ENCODE peak calls at places on chromosomes 3 and 15, in six cellular contexts. One of them, this sample, is unnamed.

GRCh38 chr3:186997061-186998054 is 67.0 kb downstream of the ST6GAL1 start:
- DNase-seq in AG10803: no peak
- DNase-seq in hypothalamus: no peak
- DNase-seq in NCI-H748 treated with DMSO at 0.1 percent for 48 hours: no peak
- DNase-seq in NCI-H69: no peak
- DNase-seq in mesenteric fat pad: no peak
- DNase-seq in this sample: no peak

GRCh38 chr3:195549931-195550519 is 6.9 kb upstream of the PPP1R2 start:
- DNase-seq in hypothalamus: no peak
- DNase-seq in AG10803: no peak
- DNase-seq in mesenteric fat pad: no peak
- DNase-seq in NCI-H748 treated with DMSO at 0.1 percent for 48 hours: no peak
- DNase-seq in NCI-H69: no peak
- DNase-seq in this sample: no peak

GRCh38 chr3:51675201-51675611 is 4.2 kb downstream of the TEX264 start:
- DNase-seq in NCI-H748 treated with DMSO at 0.1 percent for 48 hours: no peak
- DNase-seq in mesenteric fat pad: no peak
- DNase-seq in AG10803: peak
- DNase-seq in NCI-H69: no peak
- DNase-seq in hypothalamus: no peak
- DNase-seq in this sample: no peak

GRCh38 chr3:29764603-29765254 is 483.9 kb downstream of the RBMS3 start:
- DNase-seq in AG10803: peak
- DNase-seq in hypothalamus: no peak
- DNase-seq in mesenteric fat pad: no peak
- DNase-seq in NCI-H69: peak
- DNase-seq in NCI-H748 treated with DMSO at 0.1 percent for 48 hours: peak
- DNase-seq in this sample: peak

GRCh38 chr15:85129881-85130280 is 148.2 kb downstream of the PDE8A start:
- DNase-seq in AG10803: no peak
- DNase-seq in mesenteric fat pad: no peak
- DNase-seq in hypothalamus: no peak
- DNase-seq in NCI-H748 treated with DMSO at 0.1 percent for 48 hours: no peak
- DNase-seq in NCI-H69: peak
- DNase-seq in this sample: peak

GRCh38 chr15:98650871-98651481 is 2.6 kb downstream of the IGF1R start:
- DNase-seq in NCI-H69: peak
- DNase-seq in NCI-H748 treated with DMSO at 0.1 percent for 48 hours: no peak
- DNase-seq in hypothalamus: no peak
- DNase-seq in mesenteric fat pad: no peak
- DNase-seq in AG10803: peak
- DNase-seq in this sample: peak

GRCh38 chr3:161395115-161395514 is 23.8 kb upstream of the SPTSSB start:
- DNase-seq in hypothalamus: no peak
- DNase-seq in mesenteric fat pad: no peak
- DNase-seq in NCI-H69: no peak
- DNase-seq in NCI-H748 treated with DMSO at 0.1 percent for 48 hours: no peak
- DNase-seq in AG10803: no peak
- DNase-seq in this sample: no peak

GRCh38 chr15:22904736-22905135 is 66.3 kb downstream of the NIPA2 start:
- DNase-seq in mesenteric fat pad: no peak
- DNase-seq in NCI-H69: peak
- DNase-seq in NCI-H748 treated with DMSO at 0.1 percent for 48 hours: no peak
- DNase-seq in hypothalamus: no peak
- DNase-seq in AG10803: peak
- DNase-seq in this sample: no peak

GRCh38 chr3:129228891-129229585 is 20.4 kb upstream of the COPG1 start:
- DNase-seq in NCI-H69: peak
- DNase-seq in NCI-H748 treated with DMSO at 0.1 percent for 48 hours: no peak
- DNase-seq in AG10803: peak
- DNase-seq in hypothalamus: no peak
- DNase-seq in mesenteric fat pad: no peak
- DNase-seq in this sample: peak

GRCh38 chr15:35727627-35728026 is 181.7 kb upstream of the DPH6 start:
- DNase-seq in AG10803: no peak
- DNase-seq in NCI-H69: peak
- DNase-seq in mesenteric fat pad: no peak
- DNase-seq in NCI-H748 treated with DMSO at 0.1 percent for 48 hours: no peak
- DNase-seq in hypothalamus: no peak
- DNase-seq in this sample: no peak

GRCh38 chr15:88029696-88030095 is 226.8 kb downstream of the NTRK3 start:
- DNase-seq in NCI-H69: no peak
- DNase-seq in hypothalamus: no peak
- DNase-seq in mesenteric fat pad: no peak
- DNase-seq in NCI-H748 treated with DMSO at 0.1 percent for 48 hours: no peak
- DNase-seq in AG10803: peak
- DNase-seq in this sample: peak

GRCh38 chr3:195168009-195168759 is 102.8 kb downstream of the XXYLT1 start:
- DNase-seq in NCI-H748 treated with DMSO at 0.1 percent for 48 hours: no peak
- DNase-seq in mesenteric fat pad: no peak
- DNase-seq in NCI-H69: no peak
- DNase-seq in AG10803: no peak
- DNase-seq in hypothalamus: no peak
- DNase-seq in this sample: no peak

GRCh38 chr3:99696497-99696896 is 58.1 kb downstream of the COL8A1 start:
- DNase-seq in hypothalamus: no peak
- DNase-seq in NCI-H748 treated with DMSO at 0.1 percent for 48 hours: no peak
- DNase-seq in AG10803: no peak
- DNase-seq in NCI-H69: no peak
- DNase-seq in mesenteric fat pad: no peak
- DNase-seq in this sample: no peak

GRCh38 chr15:48946088-48946839 is 17.5 kb downstream of the SHC4 start:
- DNase-seq in mesenteric fat pad: no peak
- DNase-seq in AG10803: no peak
- DNase-seq in hypothalamus: no peak
- DNase-seq in NCI-H69: no peak
- DNase-seq in NCI-H748 treated with DMSO at 0.1 percent for 48 hours: no peak
- DNase-seq in this sample: no peak

GRCh38 chr15:75104804-75105557 is 81.6 kb downstream of the PPCDC start:
- DNase-seq in mesenteric fat pad: no peak
- DNase-seq in AG10803: peak
- DNase-seq in hypothalamus: no peak
- DNase-seq in NCI-H748 treated with DMSO at 0.1 percent for 48 hours: no peak
- DNase-seq in NCI-H69: peak
- DNase-seq in this sample: no peak

GRCh38 chr3:174356596-174356995 is 502.5 kb upstream of the NAALADL2 start:
- DNase-seq in mesenteric fat pad: no peak
- DNase-seq in NCI-H748 treated with DMSO at 0.1 percent for 48 hours: no peak
- DNase-seq in AG10803: no peak
- DNase-seq in hypothalamus: no peak
- DNase-seq in NCI-H69: peak
- DNase-seq in this sample: no peak

GRCh38 chr3:127365383-127365782 is 77.5 kb upstream of the PRR20G start:
- DNase-seq in NCI-H69: peak
- DNase-seq in AG10803: no peak
- DNase-seq in NCI-H748 treated with DMSO at 0.1 percent for 48 hours: no peak
- DNase-seq in mesenteric fat pad: peak
- DNase-seq in hypothalamus: no peak
- DNase-seq in this sample: no peak

GRCh38 chr3:177195242-177195940 is 1.9 kb downstream of the TBL1XR1 start:
- DNase-seq in AG10803: peak
- DNase-seq in NCI-H69: peak
- DNase-seq in mesenteric fat pad: no peak
- DNase-seq in NCI-H748 treated with DMSO at 0.1 percent for 48 hours: peak
- DNase-seq in hypothalamus: no peak
- DNase-seq in this sample: peak

GRCh38 chr3:71537211-71537611 is 46.3 kb downstream of the FOXP1 start:
- DNase-seq in AG10803: peak
- DNase-seq in hypothalamus: no peak
- DNase-seq in NCI-H69: no peak
- DNase-seq in mesenteric fat pad: no peak
- DNase-seq in NCI-H748 treated with DMSO at 0.1 percent for 48 hours: no peak
- DNase-seq in this sample: no peak

GRCh38 chr15:65028921-65029735 is at the start of gene MTFMT:
- DNase-seq in NCI-H748 treated with DMSO at 0.1 percent for 48 hours: peak
- DNase-seq in hypothalamus: peak
- DNase-seq in mesenteric fat pad: peak
- DNase-seq in AG10803: peak
- DNase-seq in NCI-H69: peak
- DNase-seq in this sample: peak

GRCh38 chr3:31645233-31645632 is 112.5 kb downstream of the STT3B start:
- DNase-seq in mesenteric fat pad: no peak
- DNase-seq in hypothalamus: no peak
- DNase-seq in AG10803: no peak
- DNase-seq in NCI-H69: no peak
- DNase-seq in NCI-H748 treated with DMSO at 0.1 percent for 48 hours: no peak
- DNase-seq in this sample: no peak

GRCh38 chr15:60844010-60844409 is 365.1 kb upstream of the ICE2 start:
- DNase-seq in NCI-H69: no peak
- DNase-seq in hypothalamus: no peak
- DNase-seq in AG10803: no peak
- DNase-seq in NCI-H748 treated with DMSO at 0.1 percent for 48 hours: no peak
- DNase-seq in mesenteric fat pad: no peak
- DNase-seq in this sample: no peak

GRCh38 chr15:57138260-57138895 is 219.9 kb downstream of the TCF12 start:
- DNase-seq in NCI-H69: peak
- DNase-seq in NCI-H748 treated with DMSO at 0.1 percent for 48 hours: peak
- DNase-seq in mesenteric fat pad: no peak
- DNase-seq in AG10803: peak
- DNase-seq in hypothalamus: no peak
- DNase-seq in this sample: peak

GRCh38 chr3:161854232-161854771 is 357.7 kb downstream of the OTOL1 start:
- DNase-seq in NCI-H69: peak
- DNase-seq in AG10803: peak
- DNase-seq in mesenteric fat pad: no peak
- DNase-seq in hypothalamus: no peak
- DNase-seq in NCI-H748 treated with DMSO at 0.1 percent for 48 hours: no peak
- DNase-seq in this sample: peak

GRCh38 chr3:29697989-29698388 is 417.1 kb downstream of the RBMS3 start:
- DNase-seq in hypothalamus: no peak
- DNase-seq in mesenteric fat pad: no peak
- DNase-seq in NCI-H748 treated with DMSO at 0.1 percent for 48 hours: no peak
- DNase-seq in NCI-H69: no peak
- DNase-seq in AG10803: peak
- DNase-seq in this sample: no peak

GRCh38 chr15:71743861-71744382 is 66.4 kb upstream of the NR2E3 start:
- DNase-seq in NCI-H748 treated with DMSO at 0.1 percent for 48 hours: peak
- DNase-seq in NCI-H69: peak
- DNase-seq in mesenteric fat pad: no peak
- DNase-seq in hypothalamus: no peak
- DNase-seq in AG10803: peak
- DNase-seq in this sample: peak

GRCh38 chr3:187726564-187726963 is 18.7 kb downstream of the BCL6 start:
- DNase-seq in AG10803: no peak
- DNase-seq in mesenteric fat pad: no peak
- DNase-seq in hypothalamus: no peak
- DNase-seq in NCI-H69: no peak
- DNase-seq in NCI-H748 treated with DMSO at 0.1 percent for 48 hours: no peak
- DNase-seq in this sample: no peak

GRCh38 chr15:37009288-37009687 is 91.1 kb downstream of the MEIS2 start:
- DNase-seq in NCI-H748 treated with DMSO at 0.1 percent for 48 hours: no peak
- DNase-seq in mesenteric fat pad: no peak
- DNase-seq in NCI-H69: no peak
- DNase-seq in hypothalamus: no peak
- DNase-seq in AG10803: no peak
- DNase-seq in this sample: no peak

GRCh38 chr3:117238805-117239204 is 529.2 kb downstream of the TUSC7 start:
- DNase-seq in NCI-H69: no peak
- DNase-seq in mesenteric fat pad: no peak
- DNase-seq in AG10803: no peak
- DNase-seq in hypothalamus: no peak
- DNase-seq in NCI-H748 treated with DMSO at 0.1 percent for 48 hours: no peak
- DNase-seq in this sample: no peak

GRCh38 chr3:14808025-14808424 is 10.7 kb upstream of the FGD5 start:
- DNase-seq in hypothalamus: no peak
- DNase-seq in mesenteric fat pad: no peak
- DNase-seq in NCI-H69: no peak
- DNase-seq in NCI-H748 treated with DMSO at 0.1 percent for 48 hours: no peak
- DNase-seq in AG10803: no peak
- DNase-seq in this sample: no peak

GRCh38 chr3:117696871-117697270 is 987.3 kb downstream of the TUSC7 start:
- DNase-seq in NCI-H748 treated with DMSO at 0.1 percent for 48 hours: no peak
- DNase-seq in hypothalamus: no peak
- DNase-seq in AG10803: no peak
- DNase-seq in NCI-H69: no peak
- DNase-seq in mesenteric fat pad: no peak
- DNase-seq in this sample: no peak

GRCh38 chr15:62607643-62608042 is 434.9 kb upstream of the TPM1 start:
- DNase-seq in NCI-H748 treated with DMSO at 0.1 percent for 48 hours: no peak
- DNase-seq in mesenteric fat pad: no peak
- DNase-seq in AG10803: peak
- DNase-seq in hypothalamus: no peak
- DNase-seq in NCI-H69: no peak
- DNase-seq in this sample: no peak

GRCh38 chr15:60616147-60616546 is 137.2 kb upstream of the ICE2 start:
- DNase-seq in AG10803: no peak
- DNase-seq in hypothalamus: no peak
- DNase-seq in NCI-H69: no peak
- DNase-seq in NCI-H748 treated with DMSO at 0.1 percent for 48 hours: no peak
- DNase-seq in mesenteric fat pad: no peak
- DNase-seq in this sample: no peak

GRCh38 chr3:127637546-127637945 is 8.6 kb downstream of the PODXL2 start:
- DNase-seq in hypothalamus: no peak
- DNase-seq in mesenteric fat pad: no peak
- DNase-seq in AG10803: peak
- DNase-seq in NCI-H69: peak
- DNase-seq in NCI-H748 treated with DMSO at 0.1 percent for 48 hours: no peak
- DNase-seq in this sample: no peak

This sample was measured in NCI-H82.